ENCODE peak calls at places on chromosomes 5 and 9, in five cellular contexts. One of them, this sample, is unnamed.

GRCh38 chr5:72295539-72295938 is 24.5 kb downstream of the MRPS27 start:
- DNase-seq in activated CD8-positive, alpha-beta memory T cell treated with anti-CD3 and anti-CD28 coated beads, Interleukin-2, amount 50 U/mL, for 48 hours: no peak
- DNase-seq in NCI-H2029: no peak
- DNase-seq in WERI-Rb-1: no peak
- DNase-seq in germinal center: no peak
- DNase-seq in this sample: peak; percentile 71

GRCh38 chr5:122121782-122122465 is 7.4 kb upstream of the ZNF474 start:
- DNase-seq in activated CD8-positive, alpha-beta memory T cell treated with anti-CD3 and anti-CD28 coated beads, Interleukin-2, amount 50 U/mL, for 48 hours: no peak
- DNase-seq in NCI-H2029: no peak
- DNase-seq in WERI-Rb-1: no peak
- DNase-seq in germinal center: no peak
- DNase-seq in this sample: no peak

GRCh38 chr5:37836173-37837100 is 3.4 kb downstream of the GDNF start:
- DNase-seq in activated CD8-positive, alpha-beta memory T cell treated with anti-CD3 and anti-CD28 coated beads, Interleukin-2, amount 50 U/mL, for 48 hours: peak; percentile 56
- DNase-seq in NCI-H2029: no peak
- DNase-seq in WERI-Rb-1: no peak
- DNase-seq in germinal center: no peak
- DNase-seq in this sample: no peak

GRCh38 chr9:71765693-71766092 is 2.6 kb downstream of the CEMIP2 start:
- DNase-seq in activated CD8-positive, alpha-beta memory T cell treated with anti-CD3 and anti-CD28 coated beads, Interleukin-2, amount 50 U/mL, for 48 hours: no peak
- DNase-seq in NCI-H2029: no peak
- DNase-seq in WERI-Rb-1: no peak
- DNase-seq in germinal center: no peak
- DNase-seq in this sample: no peak

GRCh38 chr9:130453487-130453886 is 8.7 kb downstream of the ASS1 start:
- DNase-seq in activated CD8-positive, alpha-beta memory T cell treated with anti-CD3 and anti-CD28 coated beads, Interleukin-2, amount 50 U/mL, for 48 hours: no peak
- DNase-seq in NCI-H2029: peak; percentile 76
- DNase-seq in WERI-Rb-1: no peak
- DNase-seq in germinal center: no peak
- DNase-seq in this sample: peak; percentile 66

GRCh38 chr5:178425621-178426068 is 164.5 kb downstream of the COL23A1 start:
- DNase-seq in activated CD8-positive, alpha-beta memory T cell treated with anti-CD3 and anti-CD28 coated beads, Interleukin-2, amount 50 U/mL, for 48 hours: no peak
- DNase-seq in NCI-H2029: no peak
- DNase-seq in WERI-Rb-1: no peak
- DNase-seq in germinal center: no peak
- DNase-seq in this sample: no peak

GRCh38 chr5:59547731-59548130 is 345.8 kb downstream of the PDE4D start:
- DNase-seq in activated CD8-positive, alpha-beta memory T cell treated with anti-CD3 and anti-CD28 coated beads, Interleukin-2, amount 50 U/mL, for 48 hours: no peak
- DNase-seq in NCI-H2029: no peak
- DNase-seq in WERI-Rb-1: no peak
- DNase-seq in germinal center: no peak
- DNase-seq in this sample: no peak

GRCh38 chr9:88085481-88085880 is 52.8 kb downstream of the SPATA31C2 start:
- DNase-seq in activated CD8-positive, alpha-beta memory T cell treated with anti-CD3 and anti-CD28 coated beads, Interleukin-2, amount 50 U/mL, for 48 hours: no peak
- DNase-seq in NCI-H2029: no peak
- DNase-seq in WERI-Rb-1: no peak
- DNase-seq in germinal center: no peak
- DNase-seq in this sample: no peak

GRCh38 chr9:25716220-25716872 is 38.1 kb upstream of the TUSC1 start:
- DNase-seq in activated CD8-positive, alpha-beta memory T cell treated with anti-CD3 and anti-CD28 coated beads, Interleukin-2, amount 50 U/mL, for 48 hours: no peak
- DNase-seq in NCI-H2029: no peak
- DNase-seq in WERI-Rb-1: no peak
- DNase-seq in germinal center: no peak
- DNase-seq in this sample: no peak

GRCh38 chr5:109743770-109744212 is 54.1 kb downstream of the MAN2A1 start:
- DNase-seq in activated CD8-positive, alpha-beta memory T cell treated with anti-CD3 and anti-CD28 coated beads, Interleukin-2, amount 50 U/mL, for 48 hours: no peak
- DNase-seq in NCI-H2029: no peak
- DNase-seq in WERI-Rb-1: no peak
- DNase-seq in germinal center: no peak
- DNase-seq in this sample: no peak

GRCh38 chr5:178293400-178293799 is 60.8 kb upstream of the PHYKPL start:
- DNase-seq in activated CD8-positive, alpha-beta memory T cell treated with anti-CD3 and anti-CD28 coated beads, Interleukin-2, amount 50 U/mL, for 48 hours: no peak
- DNase-seq in NCI-H2029: no peak
- DNase-seq in WERI-Rb-1: no peak
- DNase-seq in germinal center: no peak
- DNase-seq in this sample: no peak

GRCh38 chr9:136567651-136568287 is 21.9 kb upstream of the NOTCH1 start:
- DNase-seq in activated CD8-positive, alpha-beta memory T cell treated with anti-CD3 and anti-CD28 coated beads, Interleukin-2, amount 50 U/mL, for 48 hours: no peak
- DNase-seq in NCI-H2029: no peak
- DNase-seq in WERI-Rb-1: no peak
- DNase-seq in germinal center: no peak
- DNase-seq in this sample: no peak

GRCh38 chr9:137067860-137068538 is 2.4 kb downstream of the SAPCD2 start:
- DNase-seq in activated CD8-positive, alpha-beta memory T cell treated with anti-CD3 and anti-CD28 coated beads, Interleukin-2, amount 50 U/mL, for 48 hours: peak; percentile 92
- DNase-seq in NCI-H2029: peak; percentile 84
- DNase-seq in WERI-Rb-1: peak; percentile 86
- DNase-seq in germinal center: peak; percentile 89
- DNase-seq in this sample: peak; percentile 83

This sample was measured in DMS153.